ENCODE peak calls at places on chromosomes 16 and 17, in six cellular contexts. W, J, X, C, L and D are unnamed samples.

GRCh38 chr16:2702871-2703745 is 16.9 kb downstream of the PRSS27 start:
- DNase-seq in C (no peak), W (no peak), L (no peak), X (no peak), J (no peak), D (no peak)

GRCh38 chr17:81549031-81549557 is 3.1 kb downstream of the FAAP100 start:
- DNase-seq in C (no peak), L (no peak), J (no peak), X (no peak), W (no peak), D (peak)

GRCh38 chr16:65534121-65534528 is 412.3 kb upstream of the CDH11 start:
- DNase-seq in X (no peak), C (no peak), L (no peak), W (no peak), J (no peak), D (no peak)

GRCh38 chr17:2262146-2262587 is 41.4 kb downstream of the SMG6 start:
- DNase-seq in C (no peak), J (no peak), X (peak), L (no peak), W (no peak), D (no peak)

GRCh38 chr16:2500937-2501750 is 12.6 kb upstream of the ATP6V0C start:
- DNase-seq in W (peak), J (peak), C (peak), X (peak), L (peak), D (peak)

GRCh38 chr16:72946063-72946462 is 101.9 kb downstream of the ZFHX3 start:
- DNase-seq in L (no peak), W (peak), J (no peak), X (no peak), C (no peak), D (no peak)

GRCh38 chr17:2060681-2061440 is 6.0 kb downstream of the HIC1 start:
- DNase-seq in J (no peak), X (peak), L (no peak), W (no peak), C (no peak), D (peak)

GRCh38 chr17:67520916-67521772 is 144.1 kb downstream of the PITPNC1 start:
- DNase-seq in W (no peak), X (peak), L (no peak), C (no peak), J (no peak), D (no peak)

GRCh38 chr16:19304670-19305240 is 19.2 kb downstream of the CLEC19A start:
- DNase-seq in J (no peak), W (peak), C (no peak), L (no peak), X (no peak), D (no peak)

GRCh38 chr16:8397223-8397622 is 193.1 kb downstream of the TMEM114 start:
- DNase-seq in W (no peak), C (no peak), J (no peak), X (no peak), L (no peak), D (no peak)

GRCh38 chr16:11674818-11675560 is 6.7 kb downstream of the SNN start:
- DNase-seq in L (no peak), C (peak), X (peak), J (no peak), W (no peak), D (no peak)

GRCh38 chr17:83179378-83179777 is 100.0 kb downstream of the METRNL start:
- DNase-seq in C (no peak), W (peak), X (no peak), L (no peak), J (no peak), D (no peak)

GRCh38 chr17:21286771-21287702 is 2.5 kb downstream of the MAP2K3 start:
- DNase-seq in X (no peak), W (peak), L (no peak), C (peak), J (no peak), D (peak)

GRCh38 chr16:56667581-56668571 is at the start of gene MT1G:
- DNase-seq in L (no peak), C (peak), W (peak), J (no peak), X (peak), D (no peak)

GRCh38 chr17:7014995-7015586 is 2.7 kb downstream of the RNASEK start:
- DNase-seq in J (peak), X (peak), W (peak), C (no peak), L (peak), D (no peak)

GRCh38 chr16:73056383-73056782 is 8.5 kb upstream of the ZFHX3 start:
- DNase-seq in X (no peak), L (no peak), C (no peak), W (no peak), J (no peak), D (no peak)

GRCh38 chr17:78839762-78840529 is 668 bp downstream of the USP36 start:
- DNase-seq in X (peak), J (peak), W (peak), L (peak), C (peak), D (peak)

GRCh38 chr17:50817142-50817751 is 18.1 kb upstream of the WFIKKN2 start:
- DNase-seq in L (peak), J (peak), W (peak), C (peak), X (peak), D (no peak)

GRCh38 chr17:5523249-5523648 is 36.9 kb downstream of the MIS12 start:
- DNase-seq in L (no peak), C (no peak), J (no peak), W (no peak), X (no peak), D (no peak)

GRCh38 chr17:14301279-14301760 is 439 bp downstream of the HS3ST3B1 start:
- DNase-seq in L (no peak), J (peak), C (no peak), X (no peak), W (no peak), D (no peak)

GRCh38 chr17:30933966-30934365 is 12.2 kb downstream of the ADAP2 start:
- DNase-seq in C (no peak), L (no peak), X (no peak), W (no peak), J (no peak), D (no peak)

GRCh38 chr16:66324785-66325184 is 41.7 kb upstream of the CDH5 start:
- DNase-seq in C (no peak), J (no peak), W (no peak), L (no peak), X (no peak), D (no peak)

GRCh38 chr17:61221597-61222471 is 177.8 kb upstream of the TBX2 start:
- DNase-seq in C (no peak), J (peak), L (no peak), W (no peak), X (no peak), D (no peak)

GRCh38 chr16:635573-636205 is 416 bp downstream of the METTL26 start:
- DNase-seq in J (no peak), C (no peak), W (no peak), X (no peak), L (no peak), D (no peak)

GRCh38 chr17:29116652-29117439 is 63.4 kb downstream of the MYO18A start:
- DNase-seq in L (peak), W (peak), X (peak), J (peak), C (peak), D (peak)

GRCh38 chr16:84758627-84759026 is 58.8 kb downstream of the USP10 start:
- DNase-seq in L (no peak), J (no peak), W (no peak), X (no peak), C (no peak), D (no peak)

GRCh38 chr16:2985457-2985856 is 5.2 kb upstream of the PKMYT1 start:
- DNase-seq in L (no peak), C (no peak), X (peak), J (no peak), W (peak), D (no peak)

GRCh38 chr16:71914802-71915201 is 19.5 kb downstream of the IST1 start:
- DNase-seq in X (no peak), C (no peak), L (no peak), J (no peak), W (no peak), D (no peak)

GRCh38 chr17:75783803-75784472 is 668 bp upstream of the UNK start:
- DNase-seq in W (peak), L (no peak), X (no peak), C (no peak), J (no peak), D (peak)

GRCh38 chr17:41919840-41920579 is 1.3 kb upstream of the ACLY start:
- DNase-seq in L (no peak), C (no peak), W (peak), X (peak), J (no peak), D (peak)

GRCh38 chr17:81551458-81552243 is 502 bp downstream of the FAAP100 start:
- DNase-seq in W (peak), L (no peak), X (no peak), C (peak), J (no peak), D (no peak)

DNA sequence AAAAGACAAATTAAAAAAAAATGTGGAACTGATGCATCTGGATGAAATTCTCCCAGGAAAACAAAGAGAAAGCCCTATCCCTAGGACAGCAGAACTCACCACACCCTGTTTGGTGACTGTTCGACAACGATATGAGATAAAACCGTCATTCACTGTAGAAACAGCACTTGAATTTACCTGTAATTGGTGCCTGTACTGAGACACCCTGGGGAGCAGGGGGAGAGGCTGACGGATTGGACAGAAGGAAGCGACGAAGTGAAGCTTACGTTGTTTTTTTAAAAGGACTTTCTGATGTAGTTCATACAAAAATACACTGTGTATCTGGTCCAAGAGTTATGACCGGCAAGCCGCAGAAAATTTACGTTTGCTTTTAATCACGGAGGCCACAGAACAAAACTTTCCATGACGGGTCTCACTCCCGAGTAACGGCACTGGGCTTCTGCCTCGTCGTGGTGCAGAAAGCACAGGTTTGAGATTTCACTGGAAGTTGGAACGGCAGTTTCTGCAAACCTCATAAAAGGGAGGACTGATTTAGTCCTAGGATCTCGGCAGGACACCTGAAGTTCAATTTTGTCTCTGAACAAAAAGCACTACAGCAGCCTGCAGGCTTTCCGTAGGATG is 9.7 kb downstream of the NXN start:
- DNase-seq in X (no peak), C (no peak), L (no peak), J (no peak), W (no peak), D (no peak)
- H3K4me3 ChIP-seq in X (peak), C (no peak), L (no peak), J (no peak), W (no peak), D (no peak)

GRCh38 chr17:17778308-17779014 is 58.3 kb downstream of the SREBF1 start:
- DNase-seq in W (peak), L (no peak), J (no peak), X (peak), C (no peak), D (peak)
- H3K27ac ChIP-seq in W (no peak), L (no peak), J (no peak), X (no peak), C (no peak), D (peak)

GRCh38 chr17:62703269-62703775 is 75.9 kb downstream of the MRC2 start:
- DNase-seq in W (peak), X (peak), C (no peak), L (no peak), J (no peak), D (peak)
- H3K4me3 ChIP-seq in W (peak), X (no peak), C (no peak), L (peak), J (no peak), D (peak)

DNA sequence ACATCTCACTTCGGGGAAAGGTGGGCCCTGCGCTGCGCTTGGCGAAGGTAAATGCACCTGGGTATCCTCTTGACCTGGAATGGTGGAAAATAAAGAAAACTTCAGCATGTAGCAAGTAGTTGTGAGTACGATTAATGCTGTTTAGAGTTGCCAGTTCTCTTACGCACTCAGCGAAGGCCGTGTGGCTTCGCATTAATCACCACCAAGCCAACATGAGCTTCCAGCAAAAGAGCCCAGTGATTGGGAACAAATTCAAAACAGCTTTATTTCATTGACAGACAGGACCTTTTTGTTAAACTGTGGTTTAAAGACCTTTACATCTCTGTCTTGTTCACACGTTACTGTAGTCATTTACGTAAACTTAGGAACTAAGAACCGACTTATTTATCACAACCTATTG is 531.4 kb downstream of the MAF start:
- DNase-seq in C (no peak), X (peak), W (no peak), J (no peak), L (no peak), D (no peak)
- H3K27ac ChIP-seq in C (no peak), X (no peak), W (no peak), J (no peak), L (no peak), D (no peak)

GRCh38 chr16:68351463-68351862 is 40.6 kb downstream of the PRMT7 start:
- DNase-seq in W (no peak), X (no peak), C (no peak), J (no peak), L (no peak), D (peak)
- H3K4me3 ChIP-seq in W (no peak), X (no peak), C (no peak), J (no peak), L (no peak), D (no peak)

GRCh38 chr16:9723136-9723535 is 459.1 kb downstream of the GRIN2A start:
- DNase-seq in C (no peak), W (no peak), X (no peak), L (no peak), J (no peak), D (no peak)
- H3K27ac ChIP-seq in C (no peak), W (no peak), X (no peak), L (no peak), J (no peak), D (no peak)

GRCh38 chr17:9644910-9645751 is at the start of gene USP43:
- DNase-seq in X (no peak), W (peak), L (no peak), J (no peak), C (peak), D (peak)
- H3K4me3 ChIP-seq in X (no peak), W (peak), L (peak), J (peak), C (peak), D (peak)

DNA sequence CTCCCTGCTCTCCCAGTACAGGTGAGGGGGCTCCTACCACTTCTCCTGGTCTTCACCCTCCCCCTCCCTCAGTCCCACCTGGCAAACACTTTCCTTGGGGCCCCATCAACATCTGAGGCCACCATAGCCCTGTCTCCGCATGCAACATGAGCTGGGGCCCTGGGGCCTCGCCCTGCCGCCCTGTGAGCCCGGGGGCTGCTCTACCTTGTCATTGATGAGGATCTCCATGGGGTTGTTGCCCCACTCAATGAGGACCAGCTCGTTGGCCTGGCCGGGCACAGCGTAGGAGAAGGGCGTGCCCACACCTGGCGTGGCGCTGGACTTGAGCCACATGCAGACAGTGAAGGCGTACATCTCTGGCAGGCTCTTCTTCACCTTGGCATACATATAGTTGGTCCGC is 3.4 kb downstream of the NPTX1 start:
- DNase-seq in J (no peak), L (no peak), C (no peak), W (no peak), X (no peak), D (no peak)
- H3K27ac ChIP-seq in J (no peak), L (no peak), C (no peak), W (no peak), X (no peak), D (no peak)

GRCh38 chr17:12808723-12809122 is 19.4 kb downstream of the ARHGAP44 start:
- DNase-seq in W (no peak), J (no peak), C (no peak), L (no peak), X (no peak), D (no peak)

GRCh38 chr17:12812877-12813276 is 23.6 kb downstream of the ARHGAP44 start:
- DNase-seq in J (no peak), W (no peak), X (no peak), L (no peak), C (peak), D (no peak)

GRCh38 chr17:12815642-12816141 is 26.4 kb downstream of the ARHGAP44 start:
- DNase-seq in J (no peak), W (no peak), X (no peak), C (no peak), L (no peak), D (no peak)

GRCh38 chr17:12813680-12814079 is 24.4 kb downstream of the ARHGAP44 start:
- DNase-seq in J (no peak), W (no peak), L (no peak), C (no peak), X (no peak), D (no peak)

DNA sequence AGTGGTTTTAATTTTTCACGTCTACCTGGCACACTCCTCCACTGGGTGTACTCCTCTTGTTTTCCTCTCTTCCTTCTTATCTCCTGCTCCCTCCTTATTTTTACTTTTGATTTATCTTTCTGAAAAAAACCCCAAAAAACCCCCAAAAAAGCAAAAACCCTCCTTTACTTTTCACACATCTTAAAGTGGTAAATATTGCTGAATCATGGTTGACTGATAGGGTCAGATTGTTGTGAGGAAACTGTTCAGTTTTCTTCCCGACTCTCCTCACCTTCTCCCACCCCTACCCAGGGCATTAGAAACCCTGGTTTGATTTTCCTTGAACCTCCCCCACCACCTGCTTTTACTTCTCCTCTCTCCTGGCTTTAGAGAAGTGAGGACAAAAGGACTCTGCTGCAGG is 25.4 kb downstream of the ARHGAP44 start:
- DNase-seq in X (no peak), C (no peak), W (no peak), L (no peak), J (no peak), D (no peak)
- H3K4me3 ChIP-seq in X (no peak), C (no peak), W (no peak), L (no peak), J (no peak), D (no peak)